ENCODE peak calls at places on chromosomes 6 and 20, in four cellular contexts. One of them, this sample, is unnamed.

GRCh38 chr20:37278966-37279590 is 10.4 kb upstream of the MANBAL start:
- DNase-seq in Right ventricle myocardium superior: no peak
- DNase-seq in NCI-H1105: no peak
- DNase-seq in NCI-H1092 treated with DMSO at 0.1 percent for 48 hours: no peak
- DNase-seq in this sample: no peak

GRCh38 chr20:9301129-9302072 is 213.0 kb upstream of the LAMP5 start:
- DNase-seq in NCI-H1092 treated with DMSO at 0.1 percent for 48 hours: peak; percentile 24
- DNase-seq in Right ventricle myocardium superior: no peak
- DNase-seq in NCI-H1105: peak; percentile 45
- DNase-seq in this sample: no peak

GRCh38 chr6:39879535-39879934 is 54.7 kb downstream of the MOCS1 start:
- DNase-seq in NCI-H1105: no peak
- DNase-seq in NCI-H1092 treated with DMSO at 0.1 percent for 48 hours: no peak
- DNase-seq in Right ventricle myocardium superior: no peak
- DNase-seq in this sample: no peak

GRCh38 chr20:57658447-57659130 is 38.4 kb upstream of the ZBP1 start:
- DNase-seq in NCI-H1105: no peak
- DNase-seq in Right ventricle myocardium superior: peak; percentile 42
- DNase-seq in NCI-H1092 treated with DMSO at 0.1 percent for 48 hours: no peak
- DNase-seq in this sample: no peak

GRCh38 chr6:54719633-54720032 is 126.9 kb upstream of the FAM83B start:
- DNase-seq in NCI-H1105: peak; percentile 10
- DNase-seq in Right ventricle myocardium superior: no peak
- DNase-seq in NCI-H1092 treated with DMSO at 0.1 percent for 48 hours: no peak
- DNase-seq in this sample: no peak

GRCh38 chr6:123716506-123716905 is 79.8 kb upstream of the TRDN start:
- DNase-seq in Right ventricle myocardium superior: no peak
- DNase-seq in NCI-H1105: no peak
- DNase-seq in NCI-H1092 treated with DMSO at 0.1 percent for 48 hours: no peak
- DNase-seq in this sample: no peak

GRCh38 chr20:47730744-47731143 is 54.5 kb downstream of the SULF2 start:
- DNase-seq in Right ventricle myocardium superior: no peak
- DNase-seq in NCI-H1105: peak; percentile 4
- DNase-seq in NCI-H1092 treated with DMSO at 0.1 percent for 48 hours: peak; percentile 12
- DNase-seq in this sample: no peak

GRCh38 chr6:39430968-39431523 is 108.5 kb upstream of the KCNK16 start:
- DNase-seq in NCI-H1105: no peak
- DNase-seq in Right ventricle myocardium superior: peak; percentile 73
- DNase-seq in NCI-H1092 treated with DMSO at 0.1 percent for 48 hours: peak; percentile 51
- DNase-seq in this sample: no peak

GRCh38 chr6:16690244-16691142 is 70.8 kb downstream of the ATXN1 start:
- DNase-seq in NCI-H1105: no peak
- DNase-seq in NCI-H1092 treated with DMSO at 0.1 percent for 48 hours: no peak
- DNase-seq in Right ventricle myocardium superior: no peak
- DNase-seq in this sample: no peak

GRCh38 chr6:11098009-11098408 is 4.4 kb downstream of the SMIM13 start:
- DNase-seq in NCI-H1092 treated with DMSO at 0.1 percent for 48 hours: no peak
- DNase-seq in Right ventricle myocardium superior: no peak
- DNase-seq in NCI-H1105: no peak
- DNase-seq in this sample: no peak

GRCh38 chr6:150056916-150057315 is 12.0 kb downstream of the ULBP3 start:
- DNase-seq in Right ventricle myocardium superior: no peak
- DNase-seq in NCI-H1105: no peak
- DNase-seq in NCI-H1092 treated with DMSO at 0.1 percent for 48 hours: no peak
- DNase-seq in this sample: no peak

GRCh38 chr6:6515691-6516607 is 72.6 kb upstream of the LY86 start:
- DNase-seq in Right ventricle myocardium superior: no peak
- DNase-seq in NCI-H1105: no peak
- DNase-seq in NCI-H1092 treated with DMSO at 0.1 percent for 48 hours: no peak
- DNase-seq in this sample: no peak

GRCh38 chr6:49333345-49334120 is 129.5 kb downstream of the MMUT start:
- DNase-seq in NCI-H1092 treated with DMSO at 0.1 percent for 48 hours: no peak
- DNase-seq in NCI-H1105: no peak
- DNase-seq in Right ventricle myocardium superior: no peak
- DNase-seq in this sample: no peak

GRCh38 chr20:13581451-13581850 is 57.3 kb downstream of the TASP1 start:
- DNase-seq in NCI-H1092 treated with DMSO at 0.1 percent for 48 hours: no peak
- DNase-seq in Right ventricle myocardium superior: no peak
- DNase-seq in NCI-H1105: no peak
- DNase-seq in this sample: no peak

GRCh38 chr6:158996863-158997262 is 3.1 kb downstream of the RSPH3 start:
- DNase-seq in NCI-H1092 treated with DMSO at 0.1 percent for 48 hours: no peak
- DNase-seq in Right ventricle myocardium superior: no peak
- DNase-seq in NCI-H1105: no peak
- DNase-seq in this sample: no peak

GRCh38 chr20:51529758-51530157 is 12.8 kb downstream of the NFATC2 start:
- DNase-seq in NCI-H1092 treated with DMSO at 0.1 percent for 48 hours: no peak
- DNase-seq in NCI-H1105: no peak
- DNase-seq in Right ventricle myocardium superior: no peak
- DNase-seq in this sample: no peak

GRCh38 chr6:28537509-28538140 is 11.9 kb downstream of the GPX5 start:
- DNase-seq in NCI-H1092 treated with DMSO at 0.1 percent for 48 hours: no peak
- DNase-seq in Right ventricle myocardium superior: no peak
- DNase-seq in NCI-H1105: no peak
- DNase-seq in this sample: no peak

GRCh38 chr6:125957845-125958244 is 1.3 kb downstream of the HINT3 start:
- DNase-seq in NCI-H1105: no peak
- DNase-seq in NCI-H1092 treated with DMSO at 0.1 percent for 48 hours: no peak
- DNase-seq in Right ventricle myocardium superior: no peak
- DNase-seq in this sample: no peak